ENCODE peak calls at places on chromosomes 11 and 22, in six cellular contexts. One of them, this sample, is unnamed.

GRCh38 chr22:20783844-20784723 is 10.2 kb downstream of the SERPIND1 start:
- DNase-seq in HCT116: peak
- DNase-seq in GM12865: peak
- DNase-seq in cardiac fibroblast: peak
- DNase-seq in testis: peak
- DNase-seq in uterus: no peak
- DNase-seq in this sample: peak

GRCh38 chr22:49331223-49331815 is 496.4 kb downstream of the BRD1 start:
- DNase-seq in HCT116: no peak
- DNase-seq in GM12865: no peak
- DNase-seq in cardiac fibroblast: no peak
- DNase-seq in testis: no peak
- DNase-seq in uterus: no peak
- DNase-seq in this sample: no peak

GRCh38 chr11:92830382-92831148 is 138.9 kb upstream of the MTNR1B start:
- DNase-seq in HCT116: no peak
- DNase-seq in GM12865: peak
- DNase-seq in cardiac fibroblast: no peak
- DNase-seq in testis: no peak
- DNase-seq in uterus: no peak
- DNase-seq in this sample: no peak

GRCh38 chr11:120137611-120138521 is at the start of gene TRIM29:
- DNase-seq in HCT116: no peak
- DNase-seq in GM12865: no peak
- DNase-seq in cardiac fibroblast: no peak
- DNase-seq in testis: peak
- DNase-seq in uterus: peak
- DNase-seq in this sample: peak

GRCh38 chr11:70700871-70701270 is 302.5 kb downstream of the CTTN start:
- DNase-seq in HCT116: no peak
- DNase-seq in GM12865: no peak
- DNase-seq in cardiac fibroblast: no peak
- DNase-seq in testis: no peak
- DNase-seq in uterus: no peak
- DNase-seq in this sample: no peak

GRCh38 chr22:42353883-42354727 is 78.1 kb downstream of the NFAM1 start:
- DNase-seq in HCT116: no peak
- DNase-seq in GM12865: no peak
- DNase-seq in cardiac fibroblast: no peak
- DNase-seq in testis: no peak
- DNase-seq in uterus: no peak
- DNase-seq in this sample: no peak

GRCh38 chr11:65637794-65638317 is at the start of gene SIPA1:
- DNase-seq in HCT116: peak
- DNase-seq in GM12865: peak
- DNase-seq in cardiac fibroblast: peak
- DNase-seq in testis: peak
- DNase-seq in uterus: peak
- DNase-seq in this sample: no peak

GRCh38 chr22:28600546-28601143 is 79.0 kb downstream of the TTC28 start:
- DNase-seq in HCT116: peak
- DNase-seq in GM12865: peak
- DNase-seq in cardiac fibroblast: peak
- DNase-seq in testis: no peak
- DNase-seq in uterus: no peak
- DNase-seq in this sample: no peak

GRCh38 chr11:73162196-73162740 is 20.1 kb upstream of the FCHSD2 start:
- DNase-seq in HCT116: no peak
- DNase-seq in GM12865: no peak
- DNase-seq in cardiac fibroblast: no peak
- DNase-seq in testis: no peak
- DNase-seq in uterus: no peak
- DNase-seq in this sample: no peak

GRCh38 chr22:24457894-24458293 is 30.5 kb downstream of the ADORA2A start:
- DNase-seq in HCT116: no peak
- DNase-seq in GM12865: no peak
- DNase-seq in cardiac fibroblast: no peak
- DNase-seq in testis: no peak
- DNase-seq in uterus: no peak
- DNase-seq in this sample: no peak

GRCh38 chr22:45529966-45530575 is 27.4 kb downstream of the FBLN1 start:
- DNase-seq in HCT116: no peak
- DNase-seq in GM12865: no peak
- DNase-seq in cardiac fibroblast: no peak
- DNase-seq in testis: no peak
- DNase-seq in uterus: no peak
- DNase-seq in this sample: no peak

GRCh38 chr22:30903876-30904460 is 64.6 kb downstream of the MORC2 start:
- DNase-seq in HCT116: no peak
- DNase-seq in GM12865: no peak
- DNase-seq in cardiac fibroblast: no peak
- DNase-seq in testis: no peak
- DNase-seq in uterus: no peak
- DNase-seq in this sample: no peak

GRCh38 chr11:109885006-109885405 is 208.2 kb upstream of the ZC3H12C start:
- DNase-seq in HCT116: no peak
- DNase-seq in GM12865: no peak
- DNase-seq in cardiac fibroblast: no peak
- DNase-seq in testis: no peak
- DNase-seq in uterus: no peak
- DNase-seq in this sample: no peak

GRCh38 chr11:69598147-69598546 is 42.8 kb upstream of the CCND1 start:
- DNase-seq in HCT116: no peak
- DNase-seq in GM12865: no peak
- DNase-seq in cardiac fibroblast: peak
- DNase-seq in testis: no peak
- DNase-seq in uterus: no peak
- DNase-seq in this sample: no peak
- TF ChIP-seq CTCF in HCT116: no peak
- TF ChIP-seq CTCF in GM12865: no peak
- TF ChIP-seq CTCF in cardiac fibroblast: no peak
- TF ChIP-seq CTCF in testis: no peak
- TF ChIP-seq CTCF in uterus: no peak
- TF ChIP-seq CTCF in this sample: peak

DNA sequence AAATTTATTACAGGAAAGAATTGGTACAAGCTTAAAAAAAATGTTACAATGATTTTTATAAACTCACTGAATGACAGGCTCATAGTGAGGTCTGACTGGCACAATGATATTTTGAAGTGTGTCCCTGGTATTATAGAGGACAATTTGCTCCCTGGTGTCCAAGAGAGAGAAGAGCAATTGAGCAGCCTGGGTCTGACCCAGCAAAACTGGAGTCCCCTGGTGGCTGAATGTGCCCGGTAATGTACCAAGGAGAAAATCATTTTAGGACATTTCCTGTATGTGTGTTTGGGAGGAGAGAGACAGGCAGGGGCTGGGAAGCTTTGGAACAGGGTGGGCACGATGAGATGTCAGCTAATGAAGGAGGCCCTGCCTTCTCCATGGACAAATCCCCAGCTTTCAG is 125.3 kb downstream of the APOL5 start:
- DNase-seq in HCT116: peak
- DNase-seq in GM12865: peak
- DNase-seq in cardiac fibroblast: peak
- DNase-seq in testis: no peak
- DNase-seq in uterus: no peak
- DNase-seq in this sample: no peak
- TF ChIP-seq CTCF in HCT116: peak
- TF ChIP-seq CTCF in GM12865: peak
- TF ChIP-seq CTCF in cardiac fibroblast: peak
- TF ChIP-seq CTCF in testis: no peak
- TF ChIP-seq CTCF in uterus: no peak
- TF ChIP-seq CTCF in this sample: peak

GRCh38 chr11:30608534-30608933 is 22.4 kb upstream of the MPPED2 start:
- DNase-seq in HCT116: no peak
- DNase-seq in GM12865: no peak
- DNase-seq in cardiac fibroblast: no peak
- DNase-seq in testis: no peak
- DNase-seq in uterus: no peak
- DNase-seq in this sample: no peak
- TF ChIP-seq CTCF in HCT116: no peak
- TF ChIP-seq CTCF in GM12865: no peak
- TF ChIP-seq CTCF in cardiac fibroblast: no peak
- TF ChIP-seq CTCF in testis: no peak
- TF ChIP-seq CTCF in uterus: no peak
- TF ChIP-seq CTCF in this sample: no peak

DNA sequence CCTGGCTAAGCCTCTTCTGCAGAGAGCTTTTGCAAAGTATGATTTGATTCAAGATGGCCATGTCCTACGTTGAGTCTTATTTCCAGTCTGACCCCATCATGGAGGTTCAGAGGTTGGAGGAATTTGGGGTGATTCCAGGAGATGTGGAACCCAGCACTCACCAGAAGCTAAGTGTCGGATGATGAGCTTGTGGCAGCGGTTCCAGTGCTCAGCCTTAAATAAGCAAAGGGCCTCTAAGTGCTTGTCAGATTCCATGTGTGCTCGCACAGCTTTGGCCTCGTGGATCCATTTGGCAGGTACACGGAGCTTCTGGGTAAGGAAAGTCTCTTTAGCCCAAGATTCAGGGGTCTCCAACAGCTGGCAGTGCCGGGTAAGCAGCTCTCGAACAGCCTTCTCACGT is 11.9 kb upstream of the CHRNA10 start:
- DNase-seq in HCT116: no peak
- DNase-seq in GM12865: no peak
- DNase-seq in cardiac fibroblast: no peak
- DNase-seq in testis: no peak
- DNase-seq in uterus: no peak
- DNase-seq in this sample: no peak
- TF ChIP-seq CTCF in HCT116: no peak
- TF ChIP-seq CTCF in GM12865: no peak
- TF ChIP-seq CTCF in cardiac fibroblast: no peak
- TF ChIP-seq CTCF in testis: no peak
- TF ChIP-seq CTCF in uterus: no peak
- TF ChIP-seq CTCF in this sample: peak

GRCh38 chr11:115984228-115984627 is 480.0 kb upstream of the CADM1 start:
- DNase-seq in HCT116: no peak
- DNase-seq in GM12865: peak
- DNase-seq in cardiac fibroblast: no peak
- DNase-seq in testis: no peak
- DNase-seq in uterus: no peak
- DNase-seq in this sample: no peak

GRCh38 chr11:115993613-115994012 is 489.4 kb upstream of the CADM1 start:
- DNase-seq in HCT116: no peak
- DNase-seq in GM12865: no peak
- DNase-seq in cardiac fibroblast: no peak
- DNase-seq in testis: no peak
- DNase-seq in uterus: no peak
- DNase-seq in this sample: no peak

GRCh38 chr11:115985896-115986295 is 481.7 kb upstream of the CADM1 start:
- DNase-seq in HCT116: no peak
- DNase-seq in GM12865: no peak
- DNase-seq in cardiac fibroblast: no peak
- DNase-seq in testis: no peak
- DNase-seq in uterus: no peak
- DNase-seq in this sample: no peak

DNA sequence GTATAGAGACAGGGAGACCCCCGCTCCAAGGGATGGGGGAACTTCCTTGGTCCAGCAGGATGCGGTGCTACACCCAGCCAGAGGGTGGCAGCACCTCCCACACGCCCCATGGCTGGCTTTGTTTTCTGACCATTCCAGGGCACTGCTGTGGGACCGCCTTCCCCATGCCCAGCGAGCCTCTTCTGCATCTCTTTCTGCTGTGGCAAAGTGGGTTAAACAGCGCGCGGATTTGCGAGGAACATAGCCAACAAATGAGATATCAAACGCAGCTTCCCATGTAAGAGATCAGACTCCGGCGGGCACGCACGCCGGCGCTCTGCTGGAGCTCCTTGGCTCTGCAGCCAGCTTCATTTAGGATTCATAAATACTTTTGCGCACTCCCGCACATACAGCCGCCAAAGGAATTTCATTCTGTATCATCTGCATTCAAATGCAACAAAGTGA is 485.8 kb upstream of the CADM1 start:
- DNase-seq in HCT116: no peak
- DNase-seq in GM12865: peak
- DNase-seq in cardiac fibroblast: no peak
- DNase-seq in testis: peak
- DNase-seq in uterus: no peak
- DNase-seq in this sample: no peak
- TF ChIP-seq CTCF in HCT116: no peak
- TF ChIP-seq CTCF in GM12865: peak
- TF ChIP-seq CTCF in cardiac fibroblast: peak
- TF ChIP-seq CTCF in testis: peak
- TF ChIP-seq CTCF in uterus: peak
- TF ChIP-seq CTCF in this sample: peak

DNA sequence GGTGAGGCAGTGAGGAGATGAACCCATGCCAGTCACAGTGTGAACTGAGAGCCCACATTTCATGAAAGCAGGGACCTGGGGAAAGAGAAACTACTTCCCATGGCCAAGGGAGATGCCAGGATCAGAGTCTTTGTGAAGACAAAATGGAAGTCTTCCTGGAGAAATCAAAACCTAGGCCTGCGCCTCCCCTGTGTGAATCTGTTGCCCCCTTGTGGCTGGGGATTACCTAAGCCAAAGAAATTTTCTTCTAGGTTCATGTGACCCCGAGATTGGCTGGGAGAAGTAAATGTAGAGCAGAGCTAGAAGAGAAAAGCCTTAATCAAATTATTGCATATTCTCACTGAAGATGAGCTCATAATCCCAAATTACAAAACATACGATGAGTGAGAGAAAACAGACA is 1075.3 kb downstream of the TBC1D22A start:
- DNase-seq in HCT116: peak
- DNase-seq in GM12865: peak
- DNase-seq in cardiac fibroblast: peak
- DNase-seq in testis: no peak
- DNase-seq in uterus: no peak
- DNase-seq in this sample: no peak
- TF ChIP-seq CTCF in HCT116: peak
- TF ChIP-seq CTCF in GM12865: peak
- TF ChIP-seq CTCF in cardiac fibroblast: peak
- TF ChIP-seq CTCF in testis: no peak
- TF ChIP-seq CTCF in uterus: no peak
- TF ChIP-seq CTCF in this sample: peak

GRCh38 chr11:122864386-122864785 is 18.2 kb upstream of the JHY start:
- DNase-seq in HCT116: no peak
- DNase-seq in GM12865: no peak
- DNase-seq in cardiac fibroblast: peak
- DNase-seq in testis: no peak
- DNase-seq in uterus: no peak
- DNase-seq in this sample: no peak
- TF ChIP-seq CTCF in HCT116: no peak
- TF ChIP-seq CTCF in GM12865: no peak
- TF ChIP-seq CTCF in cardiac fibroblast: no peak
- TF ChIP-seq CTCF in testis: no peak
- TF ChIP-seq CTCF in uterus: no peak
- TF ChIP-seq CTCF in this sample: no peak

DNA sequence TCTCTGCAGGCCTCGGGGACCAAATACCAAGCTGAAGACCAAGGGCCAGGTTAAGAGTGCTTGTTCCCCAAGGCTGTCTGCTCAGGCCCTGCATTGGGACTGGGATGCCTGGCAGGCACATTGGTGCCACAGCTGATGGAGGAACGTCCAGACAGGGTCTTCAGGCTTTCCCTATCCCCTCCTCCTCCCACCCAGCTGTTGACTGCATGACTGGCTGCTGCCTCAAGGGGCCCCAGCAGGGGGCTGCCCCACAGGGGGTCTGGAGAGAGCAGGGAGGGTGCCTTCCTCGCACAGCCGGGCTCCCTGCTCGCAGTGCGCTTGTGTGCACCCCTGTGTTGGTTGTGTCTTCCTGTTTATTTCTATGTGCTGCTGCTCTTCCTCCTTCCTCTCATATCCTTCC is 9.9 kb downstream of the RCOR2 start:
- DNase-seq in HCT116: no peak
- DNase-seq in GM12865: no peak
- DNase-seq in cardiac fibroblast: no peak
- DNase-seq in testis: no peak
- DNase-seq in uterus: no peak
- DNase-seq in this sample: no peak
- TF ChIP-seq CTCF in HCT116: no peak
- TF ChIP-seq CTCF in GM12865: no peak
- TF ChIP-seq CTCF in cardiac fibroblast: no peak
- TF ChIP-seq CTCF in testis: no peak
- TF ChIP-seq CTCF in uterus: no peak
- TF ChIP-seq CTCF in this sample: no peak

This sample was measured in chondrocyte.